ENCODE peak calls at places on chromosomes 13 and 19, in five cellular contexts. I, Q, T, N and C are unnamed samples.

GRCh38 chr13:99981115-99982020 is at the start of gene ZIC2:
- DNase-seq in N (no peak), T (no peak), Q (no peak), I (no peak), C (no peak)

GRCh38 chr19:33393286-33394005 is 19.9 kb downstream of the CEBPG start:
- DNase-seq in T (no peak), Q (no peak), N (no peak), I (no peak), C (no peak)

GRCh38 chr13:33710924-33711323 is 107.0 kb upstream of the RFC3 start:
- DNase-seq in T (no peak), I (no peak), N (no peak), Q (no peak), C (no peak)

GRCh38 chr13:87459419-87459818 is 211.8 kb upstream of the SLITRK5 start:
- DNase-seq in Q (no peak), N (no peak), T (no peak), I (no peak), C (peak)

GRCh38 chr13:53100394-53101063 is 71.9 kb downstream of the OLFM4 start:
- DNase-seq in Q (no peak), N (no peak), T (no peak), I (no peak), C (no peak)

GRCh38 chr19:22945560-22945959 is 57.4 kb downstream of the ZNF728 start:
- DNase-seq in T (no peak), I (peak), Q (no peak), N (no peak), C (no peak)

GRCh38 chr13:75076476-75076875 is 405.5 kb downstream of the TBC1D4 start:
- DNase-seq in Q (no peak), I (no peak), N (no peak), T (no peak), C (no peak)

GRCh38 chr19:7550987-7551761 is 15.7 kb downstream of the PNPLA6 start:
- DNase-seq in Q (no peak), N (peak), T (no peak), I (peak), C (no peak)

GRCh38 chr19:49057636-49058234 is at the start of gene CGB7:
- DNase-seq in T (no peak), N (peak), I (peak), Q (no peak), C (no peak)

GRCh38 chr19:43589680-43590079 is 6.3 kb downstream of the IRGQ start:
- DNase-seq in Q (no peak), T (no peak), N (no peak), I (no peak), C (no peak)

GRCh38 chr19:58317481-58318072 is 9.2 kb upstream of the ZSCAN22 start:
- DNase-seq in Q (no peak), T (no peak), I (no peak), N (no peak), C (no peak)

GRCh38 chr13:23645851-23646250 is 75.6 kb downstream of the TNFRSF19 start:
- DNase-seq in T (no peak), I (no peak), N (no peak), Q (no peak), C (no peak)

GRCh38 chr19:33293255-33294057 is 8.9 kb downstream of the CEBPA start:
- DNase-seq in I (no peak), T (no peak), N (no peak), Q (peak), C (no peak)

GRCh38 chr13:61685683-61686013 is 270.0 kb upstream of the PCDH20 start:
- DNase-seq in N (no peak), Q (no peak), T (no peak), I (no peak), C (no peak)

GRCh38 chr13:93672996-93673395 is 446.4 kb downstream of the GPC6 start:
- DNase-seq in T (no peak), Q (no peak), I (no peak), N (no peak), C (no peak)

GRCh38 chr13:59755647-59756290 is 408.0 kb downstream of the DIAPH3 start:
- DNase-seq in I (no peak), Q (no peak), T (no peak), N (no peak), C (no peak)

GRCh38 chr13:69565334-69565733 is 542.3 kb upstream of the ATXN8OS start:
- DNase-seq in I (no peak), T (no peak), N (no peak), Q (no peak), C (no peak)

GRCh38 chr13:83816081-83816480 is 66.2 kb downstream of the SLITRK1 start:
- DNase-seq in T (no peak), Q (no peak), I (no peak), N (no peak), C (no peak)

GRCh38 chr19:24004166-24004565 is 82.8 kb upstream of the ZNF254 start:
- DNase-seq in T (no peak), I (no peak), N (no peak), Q (no peak), C (no peak)

GRCh38 chr19:29378543-29379105 is 147.2 kb upstream of the VSTM2B start:
- DNase-seq in T (no peak), I (no peak), N (no peak), Q (no peak), C (no peak)

GRCh38 chr13:44188257-44188656 is 185.4 kb upstream of the SERP2 start:
- DNase-seq in I (no peak), T (no peak), Q (no peak), N (no peak), C (no peak)

GRCh38 chr13:44088911-44089851 is 209.5 kb downstream of the LACC1 start:
- DNase-seq in I (no peak), T (no peak), N (no peak), Q (no peak), C (no peak)

GRCh38 chr13:92994056-92994455 is 232.6 kb upstream of the GPC6 start:
- DNase-seq in N (no peak), Q (no peak), T (no peak), I (no peak), C (no peak)

GRCh38 chr13:111359237-111359915 is 38.9 kb downstream of the TEX29 start:
- DNase-seq in I (no peak), Q (no peak), T (no peak), N (no peak), C (no peak)

GRCh38 chr13:106963151-106963550 is 395.2 kb upstream of the ARGLU1 start:
- DNase-seq in N (no peak), I (no peak), T (no peak), Q (no peak), C (no peak)

GRCh38 chr19:1239796-1240737 is 1.5 kb upstream of the ATP5F1D start:
- DNase-seq in T (peak), I (peak), N (peak), Q (no peak), C (no peak)

GRCh38 chr13:38767506-38768265 is 80.8 kb downstream of the FREM2 start:
- DNase-seq in N (no peak), T (no peak), Q (no peak), I (no peak), C (no peak)

GRCh38 chr13:28657784-28658538 is 969 bp upstream of the POMP start:
- DNase-seq in Q (no peak), I (no peak), N (no peak), T (no peak), C (no peak)

GRCh38 chr13:52195052-52195837 is 35.8 kb upstream of the NEK3 start:
- DNase-seq in I (peak), Q (no peak), N (peak), T (peak), C (no peak)

GRCh38 chr13:46288570-46289259 is 77.0 kb downstream of the LRRC63 start:
- DNase-seq in N (no peak), I (no peak), Q (no peak), T (no peak), C (peak)

GRCh38 chr13:58495668-58496067 is 864.1 kb downstream of the PCDH17 start:
- DNase-seq in I (no peak), Q (no peak), N (no peak), T (no peak), C (no peak)

GRCh38 chr19:10461047-10461949 is 41.0 kb downstream of the PDE4A start:
- DNase-seq in I (peak), N (peak), T (peak), Q (no peak), C (peak)

GRCh38 chr13:35596299-35596698 is 119.8 kb upstream of the MAB21L1 start:
- DNase-seq in Q (no peak), I (no peak), N (no peak), T (no peak), C (no peak)

GRCh38 chr13:46386996-46387851 is at the start of gene RUBCNL:
- DNase-seq in N (peak), I (peak), Q (no peak), T (no peak), C (no peak)

GRCh38 chr13:40116008-40116407 is 460.5 kb downstream of the COG6 start:
- DNase-seq in Q (no peak), T (no peak), N (no peak), I (peak), C (peak)

GRCh38 chr13:22757530-22758120 is 423.2 kb upstream of the SGCG start:
- DNase-seq in Q (no peak), N (no peak), I (no peak), T (no peak), C (no peak)

GRCh38 chr13:33233547-33233946 is 52.0 kb downstream of the STARD13 start:
- DNase-seq in Q (no peak), N (no peak), I (no peak), T (no peak), C (no peak)

GRCh38 chr13:113747291-113747833 is 11.7 kb upstream of the TMEM255B start:
- DNase-seq in Q (no peak), I (no peak), N (no peak), T (no peak), C (no peak)

GRCh38 chr19:11465605-11466004 is 15.2 kb downstream of the ELAVL3 start:
- DNase-seq in N (no peak), Q (no peak), I (no peak), T (no peak), C (no peak)

GRCh38 chr13:30569901-30570576 is 47.7 kb upstream of the USPL1 start:
- DNase-seq in T (no peak), I (peak), N (no peak), Q (peak), C (no peak)